ENCODE peak calls at places on chromosomes 6 and 20, in eight cellular contexts. Y is HCT116; U is T-helper 17 cell; S is memory B cell; O is right cardiac atrium; L is stimulated activated naive CD8-positive, alpha-beta T cell treated with anti-CD3 and anti-CD28 coated beads, Interleukin-15, Interleukin-2, amounts not matched to agents 100 U/mL and 50 U/mL, for 24 hours; J is lower lobe of right lung; P is left ventricle myocardium superior. K is an unnamed sample.

GRCh38 chr6:30100585-30101422 is 12.1 kb downstream of the TRIM31 start:
- ATAC-seq in Y (peak), U (no peak), S (no peak), O (peak), L (no peak), J (peak), P (peak), K (no peak)

GRCh38 chr6:102944475-102944874 is 1551.0 kb downstream of the GRIK2 start:
- ATAC-seq in Y (no peak), U (no peak), S (no peak), O (no peak), L (no peak), J (no peak), P (no peak), K (peak)

GRCh38 chr6:121522771-121523386 is 87.4 kb downstream of the GJA1 start:
- ATAC-seq in Y (no peak), U (no peak), S (no peak), O (no peak), L (no peak), J (no peak), P (no peak), K (peak)

GRCh38 chr6:14681699-14682487 is 564.0 kb upstream of the JARID2 start:
- ATAC-seq in Y (no peak), U (no peak), S (no peak), O (no peak), L (no peak), J (peak), P (no peak), K (no peak)

GRCh38 chr6:151681426-151682059 is 125.9 kb upstream of the ESR1 start:
- ATAC-seq in Y (no peak), U (no peak), S (peak), O (peak), L (no peak), J (no peak), P (peak), K (no peak)

GRCh38 chr6:136471922-136472321 is 78.3 kb downstream of the MAP7 start:
- ATAC-seq in Y (no peak), U (no peak), S (no peak), O (no peak), L (no peak), J (no peak), P (no peak), K (no peak)

GRCh38 chr6:7373739-7374138 is 15.8 kb downstream of the CAGE1 start:
- ATAC-seq in Y (no peak), U (no peak), S (no peak), O (no peak), L (no peak), J (no peak), P (no peak), K (no peak)

GRCh38 chr20:41277049-41277448 is 40.5 kb downstream of the ZHX3 start:
- ATAC-seq in Y (no peak), U (no peak), S (no peak), O (no peak), L (no peak), J (no peak), P (no peak), K (no peak)

GRCh38 chr20:45919951-45920794 is 8.2 kb upstream of the PLTP start:
- ATAC-seq in Y (no peak), U (no peak), S (no peak), O (peak), L (no peak), J (no peak), P (peak), K (peak)

GRCh38 chr6:151093706-151094105 is 146.1 kb upstream of the AKAP12 start:
- ATAC-seq in Y (no peak), U (no peak), S (no peak), O (no peak), L (no peak), J (no peak), P (no peak), K (no peak)

GRCh38 chr6:77074037-77074713 is 389.1 kb downstream of the HTR1B start:
- ATAC-seq in Y (no peak), U (no peak), S (no peak), O (no peak), L (no peak), J (no peak), P (no peak), K (no peak)

GRCh38 chr6:125526007-125526720 is 223.3 kb upstream of the HEY2 start:
- ATAC-seq in Y (no peak), U (no peak), S (no peak), O (no peak), L (no peak), J (no peak), P (no peak), K (no peak)

GRCh38 chr6:43702147-43702521 is 14.5 kb upstream of the MRPS18A start:
- ATAC-seq in Y (no peak), U (no peak), S (no peak), O (no peak), L (no peak), J (no peak), P (no peak), K (no peak)

GRCh38 chr6:39362487-39362865 is 40.0 kb upstream of the KCNK16 start:
- ATAC-seq in Y (peak), U (no peak), S (no peak), O (no peak), L (no peak), J (no peak), P (no peak), K (peak)